ENCODE peak calls at places on chromosomes 13 and 19, in five cellular contexts. X, M, K, B and I are unnamed samples.

GRCh38 chr19:2302319-2303208 is 5.4 kb downstream of the LINGO3 start:
- DNase-seq in X (peak), M (no peak), K (no peak), B (peak), I (no peak)

GRCh38 chr19:37966211-37967072 is 59.4 kb downstream of the SIPA1L3 start:
- DNase-seq in X (peak), M (no peak), K (no peak), B (peak), I (peak)

GRCh38 chr19:29650988-29651387 is 14.3 kb upstream of the PLEKHF1 start:
- DNase-seq in X (no peak), M (no peak), K (no peak), B (no peak), I (no peak)

GRCh38 chr13:23679214-23679613 is 109.0 kb downstream of the TNFRSF19 start:
- DNase-seq in X (peak), M (no peak), K (peak), B (peak), I (no peak)

GRCh38 chr19:28905996-28906395 is 307.0 kb downstream of the UQCRFS1 start:
- DNase-seq in X (peak), M (no peak), K (no peak), B (peak), I (no peak)

GRCh38 chr19:10116085-10116865 is 3.4 kb downstream of the EIF3G start:
- DNase-seq in X (no peak), M (no peak), K (no peak), B (no peak), I (no peak)

GRCh38 chr13:29920018-29920643 is 69.7 kb upstream of the UBL3 start:
- DNase-seq in X (no peak), M (no peak), K (no peak), B (no peak), I (no peak)

GRCh38 chr13:78589206-78589605 is 14.1 kb downstream of the POU4F1 start:
- DNase-seq in X (peak), M (no peak), K (peak), B (no peak), I (no peak)

GRCh38 chr19:48183356-48183755 is 12.9 kb downstream of the ZSWIM9 start:
- DNase-seq in X (no peak), M (no peak), K (no peak), B (no peak), I (no peak)

GRCh38 chr13:40063278-40063698 is 407.8 kb downstream of the COG6 start:
- DNase-seq in X (no peak), M (no peak), K (no peak), B (peak), I (peak)

GRCh38 chr13:21031594-21031993 is 29.8 kb downstream of the LATS2 start:
- DNase-seq in X (no peak), M (no peak), K (no peak), B (no peak), I (no peak)

GRCh38 chr13:74005320-74006154 is 128.7 kb downstream of the KLF12 start:
- DNase-seq in X (no peak), M (no peak), K (no peak), B (no peak), I (no peak)

GRCh38 chr13:62781866-62782265 is 1366.2 kb upstream of the PCDH20 start:
- DNase-seq in X (no peak), M (no peak), K (no peak), B (no peak), I (no peak)

GRCh38 chr13:98890186-98890585 is 87.7 kb downstream of the DOCK9 start:
- DNase-seq in X (peak), M (no peak), K (no peak), B (peak), I (peak)

GRCh38 chr13:102596147-102597028 is at the start of gene TPP2:
- DNase-seq in X (peak), M (peak), K (peak), B (peak), I (peak)

GRCh38 chr19:29624489-29625210 is 18.6 kb downstream of the POP4 start:
- DNase-seq in X (no peak), M (no peak), K (no peak), B (no peak), I (no peak)

GRCh38 chr19:46372901-46373572 is 26.1 kb downstream of the PPP5C start:
- DNase-seq in X (no peak), M (no peak), K (peak), B (peak), I (no peak)

GRCh38 chr13:99977912-99978780 is 3.4 kb upstream of the ZIC2 start:
- DNase-seq in X (no peak), M (no peak), K (no peak), B (no peak), I (no peak)

GRCh38 chr19:4284176-4284958 is 5.3 kb downstream of the SHD start:
- DNase-seq in X (no peak), M (no peak), K (peak), B (no peak), I (no peak)

GRCh38 chr13:38394777-38395504 is 45.3 kb downstream of the UFM1 start:
- DNase-seq in X (peak), M (no peak), K (no peak), B (peak), I (peak)

GRCh38 chr19:1483067-1483978 is 4.3 kb upstream of the C19orf25 start:
- DNase-seq in X (no peak), M (no peak), K (no peak), B (no peak), I (no peak)